ENCODE peak calls at places on chromosomes 1 and 21, in six cellular contexts. O is PC-3, Y is heart left ventricle, J is right cardiac atrium, U is GM23248, G is psoas muscle. M is an unnamed sample. For H3K27me3, the result is how much of the 10 kb centered on the place peaks cover.

GRCh38 chr1:64846573-64847430 is 101.9 kb downstream of the RAVER2 start:
- DNase-seq in O (no peak), Y (no peak), J (no peak), U (no peak), G (no peak), M (no peak)

GRCh38 chr1:12552951-12553921 is 64.8 kb downstream of the DHRS3 start:
- DNase-seq in O (no peak), Y (no peak), J (peak), U (no peak), G (peak), M (no peak)

GRCh38 chr1:39438002-39438401 is 53.4 kb upstream of the BMP8A start:
- DNase-seq in O (no peak), Y (no peak), J (no peak), U (no peak), G (no peak), M (no peak)

GRCh38 chr1:41003127-41003639 is 18.3 kb downstream of the SLFNL1 start:
- DNase-seq in O (no peak), Y (no peak), J (no peak), U (no peak), G (no peak), M (peak)

GRCh38 chr1:81512242-81512641 is 288.5 kb upstream of the ADGRL2 start:
- DNase-seq in O (no peak), Y (no peak), J (no peak), U (no peak), G (no peak), M (no peak)

GRCh38 chr1:115706774-115707425 is 61.6 kb downstream of the CASQ2 start:
- DNase-seq in O (peak), Y (no peak), J (no peak), U (peak), G (no peak), M (no peak)

GRCh38 chr21:45228171-45228641 is 59.5 kb downstream of the POFUT2 start:
- DNase-seq in O (peak), Y (no peak), J (no peak), U (peak), G (no peak), M (no peak)

GRCh38 chr1:204190212-204191211 is 5.8 kb downstream of the KISS1 start:
- DNase-seq in O (peak), Y (no peak), J (peak), U (peak), G (peak), M (no peak)

GRCh38 chr1:159790237-159790917 is 9.6 kb downstream of the DUSP23 start:
- DNase-seq in O (peak), Y (no peak), J (no peak), U (peak), G (no peak), M (no peak)

GRCh38 chr1:17802164-17802563 is 47.0 kb downstream of the ACTL8 start:
- DNase-seq in O (no peak), Y (no peak), J (no peak), U (peak), G (no peak), M (no peak)

GRCh38 chr1:43531453-43531905 is 796 bp downstream of the PTPRF start:
- DNase-seq in O (peak), Y (no peak), J (no peak), U (peak), G (no peak), M (no peak)

GRCh38 chr21:44994581-44995171 is 54.8 kb downstream of the SLX9 start:
- DNase-seq in O (no peak), Y (no peak), J (peak), U (peak), G (peak), M (no peak)

GRCh38 chr1:3314561-3315271 is 139.7 kb upstream of the ARHGEF16 start:
- DNase-seq in O (no peak), Y (no peak), J (no peak), U (peak), G (no peak), M (no peak)

GRCh38 chr1:29426701-29427279 is 190.5 kb downstream of the PTPRU start:
- DNase-seq in O (no peak), Y (no peak), J (peak), U (no peak), G (no peak), M (peak)

GRCh38 chr1:163412216-163412615 is 90.5 kb downstream of the NUF2 start:
- DNase-seq in O (no peak), Y (no peak), J (no peak), U (no peak), G (no peak), M (no peak)

GRCh38 chr1:32989160-32989894 is 24.7 kb upstream of the RNF19B start:
- DNase-seq in O (peak), Y (peak), J (peak), U (peak), G (peak), M (peak)

GRCh38 chr21:44686000-44686781 is 4.2 kb upstream of the KRTAP12-1 start:
- DNase-seq in O (no peak), Y (no peak), J (no peak), U (no peak), G (no peak), M (no peak)

GRCh38 chr1:233680000-233680399 is 66.1 kb downstream of the KCNK1 start:
- DNase-seq in O (peak), Y (no peak), J (no peak), U (no peak), G (no peak), M (no peak)

GRCh38 chr1:208243522-208243850 is 698 bp downstream of the PLXNA2 start:
- DNase-seq in O (peak), Y (no peak), J (peak), U (peak), G (no peak), M (no peak)

GRCh38 chr1:168019407-168019806 is 82.5 kb upstream of the MPC2 start:
- DNase-seq in O (no peak), Y (no peak), J (no peak), U (no peak), G (no peak), M (no peak)
- H3K27me3 ChIP-seq in O (under half), Y (under half), J (under half), U (under half), G (under half), M (under half)

GRCh38 chr1:19426294-19427086 is 58.8 kb downstream of the CAPZB start:
- DNase-seq in O (no peak), Y (no peak), J (peak), U (peak), G (no peak), M (no peak)

GRCh38 chr1:19425643-19426245 is 59.6 kb downstream of the CAPZB start:
- DNase-seq in O (no peak), Y (no peak), J (no peak), U (no peak), G (no peak), M (no peak)

GRCh38 chr1:19429611-19430010 is 55.7 kb downstream of the CAPZB start:
- DNase-seq in O (no peak), Y (no peak), J (no peak), U (peak), G (no peak), M (no peak)

GRCh38 chr1:19424651-19425570 is 60.4 kb downstream of the CAPZB start:
- DNase-seq in O (no peak), Y (no peak), J (no peak), U (no peak), G (no peak), M (no peak)

DNA sequence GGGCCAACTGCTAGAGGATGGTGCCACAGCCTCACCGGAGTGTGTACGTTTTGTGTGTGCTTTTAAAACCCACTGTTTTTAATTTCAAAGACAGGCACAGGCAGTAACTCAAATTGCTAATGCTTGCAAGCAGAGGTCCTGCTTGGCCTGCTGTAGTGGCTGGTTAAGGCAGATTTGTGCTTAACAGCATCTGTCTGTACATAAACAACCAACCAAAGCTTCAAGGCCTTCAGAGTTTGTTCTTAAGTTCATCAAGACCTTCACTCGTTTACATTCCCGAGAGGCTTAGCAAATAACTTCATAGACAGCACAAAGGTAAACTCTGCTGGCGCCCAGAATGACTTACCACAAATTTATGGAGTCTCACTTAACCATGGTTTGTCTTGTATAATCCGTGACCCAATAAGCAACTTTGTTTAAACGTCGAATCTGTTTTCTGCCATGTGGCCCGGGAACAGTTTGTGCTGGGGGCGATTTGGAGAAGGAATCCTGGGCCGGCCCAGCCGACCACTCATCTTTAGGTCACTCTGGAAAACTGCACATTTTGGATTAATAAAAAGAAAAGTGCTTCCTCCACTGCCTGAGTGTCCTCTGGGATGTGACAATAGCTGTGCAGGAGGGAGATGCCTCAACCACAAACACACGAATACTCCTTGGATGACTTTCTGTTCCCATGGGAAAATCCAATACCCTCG is 58.1 kb downstream of the CAPZB start:
- DNase-seq in O (no peak), Y (no peak), J (no peak), U (peak), G (no peak), M (no peak)
- H3K27ac ChIP-seq in O (no peak), Y (peak), J (peak), U (peak), G (peak), M (peak)

DNA sequence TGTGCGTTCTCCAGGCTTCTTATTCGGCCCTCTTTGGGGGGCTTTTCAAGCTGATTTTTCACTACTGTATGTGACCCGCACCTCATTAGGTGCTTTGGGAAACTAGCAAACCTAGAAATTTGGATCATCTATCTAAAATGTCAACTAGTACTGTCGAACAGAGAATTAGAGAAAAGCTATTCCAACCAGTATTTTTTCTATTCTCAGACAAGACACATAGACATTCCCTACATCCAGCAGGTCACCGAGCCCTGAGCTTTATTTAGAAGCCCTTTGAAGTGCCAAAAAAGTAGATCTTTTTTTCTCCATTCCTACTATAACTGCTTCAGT is 301 bp upstream of the SSR2 start:
- DNase-seq in O (no peak), Y (no peak), J (no peak), U (no peak), G (no peak), M (no peak)
- H3K4me3 ChIP-seq in O (peak), Y (peak), J (peak), U (peak), G (peak), M (peak)

GRCh38 chr1:156921053-156921529 is 659 bp downstream of the LRRC71 start:
- DNase-seq in O (no peak), Y (no peak), J (no peak), U (no peak), G (no peak), M (no peak)
- H3K27me3 ChIP-seq in O (under half), Y (under half), J (under half), U (under half), G (under half), M (under half)

GRCh38 chr1:25682059-25682601 is 65.5 kb downstream of the MAN1C1 start:
- DNase-seq in O (no peak), Y (no peak), J (no peak), U (no peak), G (no peak), M (no peak)
- H3K27ac ChIP-seq in O (no peak), Y (no peak), J (no peak), U (no peak), G (no peak), M (no peak)

GRCh38 chr1:61183471-61184034 is 101.2 kb downstream of the NFIA start:
- DNase-seq in O (no peak), Y (peak), J (peak), U (peak), G (no peak), M (no peak)

GRCh38 chr1:61184035-61184713 is 101.8 kb downstream of the NFIA start:
- DNase-seq in O (peak), Y (peak), J (peak), U (peak), G (peak), M (peak)

GRCh38 chr1:61182049-61182448 is 99.7 kb downstream of the NFIA start:
- DNase-seq in O (no peak), Y (no peak), J (no peak), U (peak), G (no peak), M (no peak)

GRCh38 chr1:61186753-61187152 is 104.4 kb downstream of the NFIA start:
- DNase-seq in O (no peak), Y (no peak), J (no peak), U (peak), G (no peak), M (no peak)

GRCh38 chr1:61184714-61185106 is 102.3 kb downstream of the NFIA start:
- DNase-seq in O (no peak), Y (no peak), J (no peak), U (no peak), G (no peak), M (no peak)
- H3K4me3 ChIP-seq in O (no peak), Y (peak), J (peak), U (peak), G (peak), M (peak)

DNA sequence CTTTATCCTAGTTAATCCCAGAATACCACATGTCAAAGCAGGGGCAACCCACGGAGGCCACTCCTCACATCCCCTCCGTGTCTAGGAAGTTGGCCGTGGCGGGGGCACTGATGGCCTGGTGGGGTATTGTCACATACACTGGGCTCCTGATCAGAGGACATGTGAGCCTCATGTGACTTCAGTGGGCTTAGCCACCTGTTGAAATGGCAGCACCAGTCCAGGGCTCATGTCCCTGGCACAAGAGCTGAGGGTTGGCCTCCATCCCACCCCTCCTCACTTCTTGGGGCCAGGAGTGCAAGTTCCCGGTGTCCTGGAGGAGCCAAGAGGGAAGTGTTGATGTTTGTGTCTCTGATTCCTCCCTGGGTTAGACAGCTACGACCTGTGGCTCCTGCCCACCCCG is 313.4 kb downstream of the CAMTA1 start:
- DNase-seq in O (no peak), Y (no peak), J (no peak), U (no peak), G (no peak), M (no peak)
- H3K27me3 ChIP-seq in O (half or more), Y (under half), J (under half), U (half or more), G (under half), M (under half)

GRCh38 chr1:20325844-20326323 is 35.2 kb downstream of the VWA5B1 start:
- DNase-seq in O (no peak), Y (no peak), J (no peak), U (peak), G (no peak), M (no peak)
- H3K27ac ChIP-seq in O (no peak), Y (no peak), J (no peak), U (no peak), G (no peak), M (no peak)

M was measured in ascending aorta.